ENCODE peak calls at places on chromosomes 2 and 18, in ten cellular contexts. Y, F, B, N, R, X, H, Z, O and M are unnamed samples.

GRCh38 chr18:77981874-77982273 is 732.2 kb downstream of the GALR1 start:
- DNase-seq in B (no peak), H (no peak), N (no peak), X (no peak), R (no peak), Y (no peak), F (no peak), O (no peak), Z (no peak), M (no peak)

GRCh38 chr2:199228887-199229819 is 228.6 kb downstream of the SATB2 start:
- DNase-seq in B (peak; percentile 90), N (no peak), Z (peak; percentile 90), H (no peak), O (peak; percentile 99), X (no peak), R (no peak), Y (no peak), F (peak; percentile 83), M (peak; percentile 77)

GRCh38 chr2:9720352-9721093 is 89.7 kb upstream of the YWHAQ start:
- DNase-seq in N (no peak), Z (no peak), Y (no peak), X (peak; percentile 25), F (no peak), O (no peak), H (no peak), B (no peak), R (no peak), M (no peak)

GRCh38 chr2:45770773-45771172 is 119.3 kb downstream of the PRKCE start:
- DNase-seq in X (no peak), F (no peak), Z (no peak), B (no peak), H (no peak), N (no peak), Y (no peak), O (no peak), R (no peak), M (no peak)

GRCh38 chr18:23053756-23054457 is 81.4 kb upstream of the CABLES1 start:
- DNase-seq in B (no peak), N (no peak), Y (no peak), F (no peak), Z (peak; percentile 35), R (peak; percentile 89), X (no peak), O (peak; percentile 52), H (no peak), M (peak; percentile 76)

GRCh38 chr2:188897096-188897495 is 77.1 kb upstream of the COL3A1 start:
- DNase-seq in B (peak; percentile 8), Z (no peak), H (no peak), X (no peak), O (no peak), F (no peak), N (no peak), R (no peak), Y (no peak), M (no peak)

GRCh38 chr18:67695684-67696083 is 179.2 kb upstream of the DSEL start:
- DNase-seq in R (no peak), O (no peak), B (no peak), Z (no peak), H (no peak), Y (no peak), F (no peak), N (no peak), X (no peak), M (no peak)

GRCh38 chr2:120834206-120834605 is 98.5 kb downstream of the GLI2 start:
- DNase-seq in R (no peak), X (no peak), H (no peak), O (no peak), F (no peak), N (no peak), B (no peak), Y (no peak), Z (no peak), M (no peak)

GRCh38 chr2:28543316-28544068 is 47.6 kb downstream of the PLB1 start:
- DNase-seq in Z (no peak), R (no peak), Y (no peak), H (no peak), N (no peak), X (no peak), B (no peak), F (no peak), O (no peak), M (no peak)

GRCh38 chr2:211611061-211611518 is 927.5 kb downstream of the ERBB4 start:
- DNase-seq in B (no peak), Z (peak; percentile 4), Y (no peak), X (no peak), O (peak; percentile 3), H (no peak), F (no peak), R (no peak), N (no peak), M (no peak)

GRCh38 chr2:137333386-137333972 is 568.1 kb downstream of the THSD7B start:
- DNase-seq in X (no peak), Y (no peak), B (no peak), R (no peak), N (no peak), F (no peak), H (no peak), Z (no peak), O (peak; percentile 12), M (peak; percentile 25)

GRCh38 chr2:30400151-30400954 is 46.7 kb upstream of the LCLAT1 start:
- DNase-seq in X (no peak), Z (no peak), H (no peak), R (no peak), B (no peak), O (no peak), Y (no peak), N (no peak), F (no peak), M (no peak)

GRCh38 chr18:22556271-22556990 is 138.7 kb upstream of the CTAGE1 start:
- DNase-seq in Y (no peak), N (peak; percentile 81), B (no peak), F (no peak), O (peak; percentile 58), Z (no peak), H (no peak), X (no peak), R (no peak), M (no peak)

GRCh38 chr2:75292826-75293225 is 93.5 kb upstream of the TACR1 start:
- DNase-seq in R (no peak), X (no peak), N (no peak), B (no peak), O (peak; percentile 79), F (peak; percentile 35), H (peak; percentile 75), Z (no peak), Y (no peak), M (no peak)

GRCh38 chr2:241859436-241860183 is 916 bp upstream of the PDCD1 start:
- DNase-seq in N (peak; percentile 68), O (no peak), H (no peak), B (no peak), Y (peak; percentile 59), X (peak; percentile 43), Z (no peak), R (peak; percentile 37), F (no peak), M (no peak)